ENCODE peak calls at places on chromosomes 16 and 17, in eight cellular contexts. One of them, this sample, is unnamed.

GRCh38 chr16:87560428-87561199 is 41.7 kb upstream of the JPH3 start:
- DNase-seq in anterior cingulate cortex: no peak
- DNase-seq in body of pancreas: peak
- DNase-seq in Calu3: peak
- DNase-seq in heart left ventricle: peak
- DNase-seq in HEK293T: peak
- DNase-seq in PC-3: peak
- DNase-seq in fibroblast of pulmonary artery: no peak
- DNase-seq in this sample: no peak

GRCh38 chr17:83173997-83174858 is 94.8 kb downstream of the METRNL start:
- DNase-seq in PC-3: peak
- DNase-seq in heart left ventricle: peak
- DNase-seq in anterior cingulate cortex: no peak
- DNase-seq in HEK293T: no peak
- DNase-seq in Calu3: no peak
- DNase-seq in body of pancreas: peak
- DNase-seq in fibroblast of pulmonary artery: no peak
- DNase-seq in this sample: no peak

GRCh38 chr17:79074650-79075432 is at the start of gene ENGASE:
- DNase-seq in fibroblast of pulmonary artery: peak
- DNase-seq in anterior cingulate cortex: peak
- DNase-seq in Calu3: peak
- DNase-seq in heart left ventricle: peak
- DNase-seq in body of pancreas: peak
- DNase-seq in PC-3: peak
- DNase-seq in HEK293T: peak
- DNase-seq in this sample: peak

GRCh38 chr16:57628008-57628781 is at the start of gene ADGRG1:
- DNase-seq in body of pancreas: peak
- DNase-seq in anterior cingulate cortex: peak
- DNase-seq in PC-3: peak
- DNase-seq in fibroblast of pulmonary artery: peak
- DNase-seq in Calu3: peak
- DNase-seq in HEK293T: peak
- DNase-seq in heart left ventricle: peak
- DNase-seq in this sample: no peak

GRCh38 chr16:19396555-19397011 is 21.1 kb upstream of the TMC5 start:
- DNase-seq in Calu3: peak
- DNase-seq in body of pancreas: peak
- DNase-seq in anterior cingulate cortex: no peak
- DNase-seq in heart left ventricle: no peak
- DNase-seq in PC-3: peak
- DNase-seq in HEK293T: no peak
- DNase-seq in fibroblast of pulmonary artery: no peak
- DNase-seq in this sample: no peak

GRCh38 chr16:74448990-74449389 is 27.7 kb upstream of the CLEC18B start:
- DNase-seq in Calu3: peak
- DNase-seq in heart left ventricle: peak
- DNase-seq in fibroblast of pulmonary artery: peak
- DNase-seq in HEK293T: no peak
- DNase-seq in body of pancreas: peak
- DNase-seq in PC-3: peak
- DNase-seq in anterior cingulate cortex: no peak
- DNase-seq in this sample: no peak

GRCh38 chr17:81523139-81524062 is 4.8 kb upstream of the FSCN2 start:
- DNase-seq in Calu3: no peak
- DNase-seq in anterior cingulate cortex: peak
- DNase-seq in PC-3: peak
- DNase-seq in heart left ventricle: peak
- DNase-seq in HEK293T: peak
- DNase-seq in fibroblast of pulmonary artery: peak
- DNase-seq in body of pancreas: no peak
- DNase-seq in this sample: no peak

GRCh38 chr16:12468552-12468951 is 335.1 kb downstream of the CPPED1 start:
- DNase-seq in fibroblast of pulmonary artery: no peak
- DNase-seq in Calu3: no peak
- DNase-seq in HEK293T: no peak
- DNase-seq in heart left ventricle: no peak
- DNase-seq in anterior cingulate cortex: no peak
- DNase-seq in body of pancreas: no peak
- DNase-seq in PC-3: no peak
- DNase-seq in this sample: no peak

GRCh38 chr17:79838541-79839274 is 532 bp downstream of the CBX4 start:
- DNase-seq in heart left ventricle: no peak
- DNase-seq in anterior cingulate cortex: peak
- DNase-seq in Calu3: no peak
- DNase-seq in PC-3: peak
- DNase-seq in fibroblast of pulmonary artery: peak
- DNase-seq in HEK293T: peak
- DNase-seq in body of pancreas: peak
- DNase-seq in this sample: no peak

GRCh38 chr16:1206786-1207185 is 18.3 kb downstream of the TPSG1 start:
- DNase-seq in body of pancreas: no peak
- DNase-seq in Calu3: no peak
- DNase-seq in PC-3: no peak
- DNase-seq in HEK293T: no peak
- DNase-seq in heart left ventricle: no peak
- DNase-seq in fibroblast of pulmonary artery: no peak
- DNase-seq in anterior cingulate cortex: no peak
- DNase-seq in this sample: no peak

GRCh38 chr17:64051153-64051552 is 30.7 kb upstream of the ICAM2 start:
- DNase-seq in anterior cingulate cortex: no peak
- DNase-seq in Calu3: no peak
- DNase-seq in PC-3: no peak
- DNase-seq in HEK293T: no peak
- DNase-seq in fibroblast of pulmonary artery: no peak
- DNase-seq in heart left ventricle: no peak
- DNase-seq in body of pancreas: no peak
- DNase-seq in this sample: no peak

GRCh38 chr16:554640-555413 is 5.4 kb upstream of the PRR35 start:
- DNase-seq in anterior cingulate cortex: no peak
- DNase-seq in fibroblast of pulmonary artery: no peak
- DNase-seq in heart left ventricle: no peak
- DNase-seq in Calu3: no peak
- DNase-seq in HEK293T: no peak
- DNase-seq in body of pancreas: no peak
- DNase-seq in PC-3: no peak
- DNase-seq in this sample: no peak

GRCh38 chr17:62644487-62645173 is 17.2 kb downstream of the MRC2 start:
- DNase-seq in anterior cingulate cortex: no peak
- DNase-seq in fibroblast of pulmonary artery: no peak
- DNase-seq in heart left ventricle: no peak
- DNase-seq in PC-3: no peak
- DNase-seq in Calu3: no peak
- DNase-seq in body of pancreas: no peak
- DNase-seq in HEK293T: peak
- DNase-seq in this sample: no peak

GRCh38 chr17:27540300-27541105 is 84.3 kb downstream of the KSR1 start:
- DNase-seq in anterior cingulate cortex: peak
- DNase-seq in fibroblast of pulmonary artery: peak
- DNase-seq in heart left ventricle: peak
- DNase-seq in Calu3: no peak
- DNase-seq in body of pancreas: peak
- DNase-seq in HEK293T: no peak
- DNase-seq in PC-3: peak
- DNase-seq in this sample: no peak

GRCh38 chr17:60139438-60140285 is 10.1 kb upstream of the CA4 start:
- DNase-seq in PC-3: peak
- DNase-seq in fibroblast of pulmonary artery: peak
- DNase-seq in Calu3: no peak
- DNase-seq in body of pancreas: peak
- DNase-seq in anterior cingulate cortex: no peak
- DNase-seq in heart left ventricle: peak
- DNase-seq in HEK293T: no peak
- DNase-seq in this sample: no peak

GRCh38 chr16:67910162-67910561 is 17.1 kb downstream of the PSKH1 start:
- DNase-seq in Calu3: no peak
- DNase-seq in HEK293T: no peak
- DNase-seq in anterior cingulate cortex: peak
- DNase-seq in PC-3: no peak
- DNase-seq in body of pancreas: no peak
- DNase-seq in fibroblast of pulmonary artery: peak
- DNase-seq in heart left ventricle: no peak
- DNase-seq in this sample: no peak

GRCh38 chr17:65359016-65359415 is 202.4 kb downstream of the AXIN2 start:
- DNase-seq in Calu3: peak
- DNase-seq in fibroblast of pulmonary artery: peak
- DNase-seq in HEK293T: no peak
- DNase-seq in heart left ventricle: no peak
- DNase-seq in PC-3: peak
- DNase-seq in anterior cingulate cortex: no peak
- DNase-seq in body of pancreas: no peak
- DNase-seq in this sample: no peak

GRCh38 chr16:23587726-23588125 is 8.4 kb downstream of the NDUFAB1 start:
- DNase-seq in Calu3: no peak
- DNase-seq in heart left ventricle: no peak
- DNase-seq in PC-3: peak
- DNase-seq in fibroblast of pulmonary artery: peak
- DNase-seq in anterior cingulate cortex: no peak
- DNase-seq in HEK293T: no peak
- DNase-seq in body of pancreas: no peak
- DNase-seq in this sample: no peak

GRCh38 chr17:82400206-82400605 is 17.9 kb upstream of the HEXD start:
- DNase-seq in anterior cingulate cortex: no peak
- DNase-seq in Calu3: no peak
- DNase-seq in fibroblast of pulmonary artery: peak
- DNase-seq in heart left ventricle: no peak
- DNase-seq in PC-3: no peak
- DNase-seq in HEK293T: no peak
- DNase-seq in body of pancreas: no peak
- DNase-seq in this sample: no peak

GRCh38 chr17:58352843-58353719 is 1.1 kb upstream of the SUPT4H1 start:
- DNase-seq in PC-3: peak
- DNase-seq in HEK293T: peak
- DNase-seq in body of pancreas: peak
- DNase-seq in fibroblast of pulmonary artery: peak
- DNase-seq in Calu3: no peak
- DNase-seq in heart left ventricle: peak
- DNase-seq in anterior cingulate cortex: no peak
- DNase-seq in this sample: no peak

GRCh38 chr17:8166731-8167130 is 4.0 kb upstream of the VAMP2 start:
- DNase-seq in anterior cingulate cortex: no peak
- DNase-seq in Calu3: no peak
- DNase-seq in heart left ventricle: peak
- DNase-seq in HEK293T: no peak
- DNase-seq in PC-3: no peak
- DNase-seq in fibroblast of pulmonary artery: no peak
- DNase-seq in body of pancreas: no peak
- DNase-seq in this sample: no peak

GRCh38 chr17:63688396-63689020 is 11.4 kb downstream of the LIMD2 start:
- DNase-seq in PC-3: no peak
- DNase-seq in anterior cingulate cortex: no peak
- DNase-seq in Calu3: no peak
- DNase-seq in HEK293T: no peak
- DNase-seq in body of pancreas: no peak
- DNase-seq in heart left ventricle: no peak
- DNase-seq in fibroblast of pulmonary artery: no peak
- DNase-seq in this sample: no peak

GRCh38 chr17:82863646-82863940 is 23.8 kb upstream of the ZNF750 start:
- DNase-seq in PC-3: no peak
- DNase-seq in fibroblast of pulmonary artery: no peak
- DNase-seq in HEK293T: no peak
- DNase-seq in Calu3: no peak
- DNase-seq in heart left ventricle: no peak
- DNase-seq in body of pancreas: no peak
- DNase-seq in anterior cingulate cortex: no peak
- DNase-seq in this sample: no peak

GRCh38 chr16:10087151-10087550 is 95.1 kb downstream of the GRIN2A start:
- DNase-seq in fibroblast of pulmonary artery: no peak
- DNase-seq in Calu3: no peak
- DNase-seq in PC-3: no peak
- DNase-seq in heart left ventricle: no peak
- DNase-seq in HEK293T: no peak
- DNase-seq in body of pancreas: no peak
- DNase-seq in anterior cingulate cortex: no peak
- DNase-seq in this sample: no peak

GRCh38 chr16:21598676-21599157 is 660 bp upstream of the METTL9 start:
- DNase-seq in Calu3: peak
- DNase-seq in heart left ventricle: no peak
- DNase-seq in body of pancreas: peak
- DNase-seq in HEK293T: no peak
- DNase-seq in fibroblast of pulmonary artery: no peak
- DNase-seq in PC-3: no peak
- DNase-seq in anterior cingulate cortex: no peak
- DNase-seq in this sample: no peak

This sample was measured in GM12878.